ENCODE peak calls at places on chromosomes 4 and X, in ten cellular contexts. E, B, I, N, D, Z, F, C, P and X are unnamed samples.

GRCh38 chrX:9465380-9466114 is 689 bp downstream of the TBL1X start:
- DNase-seq in E (no peak), B (peak), I (no peak), N (peak), D (peak), Z (no peak), F (peak), C (peak), P (peak), X (no peak)

GRCh38 chr4:80611366-80611765 is 275.8 kb downstream of the CFAP299 start:
- DNase-seq in E (no peak), B (no peak), I (no peak), N (no peak), D (no peak), Z (no peak), F (no peak), C (no peak), P (no peak), X (no peak)

GRCh38 chrX:72492499-72492898 is 80.1 kb downstream of the HDAC8 start:
- DNase-seq in E (no peak), B (no peak), I (no peak), N (no peak), D (no peak), Z (no peak), F (no peak), C (no peak), P (no peak), X (no peak)

GRCh38 chrX:40058719-40059118 is 39.0 kb downstream of the BCOR start:
- DNase-seq in E (no peak), B (no peak), I (no peak), N (no peak), D (no peak), Z (no peak), F (no peak), C (peak), P (no peak), X (no peak)

GRCh38 chr4:108804648-108805273 is 41.9 kb upstream of the ETNPPL start:
- DNase-seq in E (no peak), B (no peak), I (no peak), N (no peak), D (no peak), Z (no peak), F (no peak), C (no peak), P (no peak), X (no peak)

GRCh38 chr4:13092702-13093101 is 391.4 kb downstream of the RAB28 start:
- DNase-seq in E (no peak), B (peak), I (no peak), N (no peak), D (no peak), Z (peak), F (no peak), C (no peak), P (no peak), X (no peak)

GRCh38 chr4:74772106-74772505 is 22.2 kb downstream of the BTC start:
- DNase-seq in E (no peak), B (no peak), I (no peak), N (no peak), D (no peak), Z (no peak), F (no peak), C (no peak), P (no peak), X (no peak)

GRCh38 chrX:1727531-1728027 is 112.7 kb downstream of the ASMT start:
- DNase-seq in E (no peak), B (no peak), I (no peak), N (no peak), D (no peak), Z (no peak), F (peak), C (no peak), P (no peak), X (no peak)

GRCh38 chrX:118823263-118824172 is at the start of gene ZCCHC12:
- DNase-seq in E (peak), B (peak), I (no peak), N (peak), D (peak), Z (peak), F (peak), C (peak), P (peak), X (no peak)

GRCh38 chr4:138609943-138610350 is 367.8 kb upstream of the SLC7A11 start:
- DNase-seq in E (peak), B (peak), I (no peak), N (no peak), D (no peak), Z (peak), F (no peak), C (no peak), P (no peak), X (peak)

GRCh38 chrX:14697453-14697852 is 168.1 kb downstream of the GLRA2 start:
- DNase-seq in E (peak), B (no peak), I (no peak), N (no peak), D (peak), Z (peak), F (peak), C (no peak), P (peak), X (peak)

GRCh38 chrX:40418413-40419195 is 162.2 kb upstream of the ATP6AP2 start:
- DNase-seq in E (no peak), B (no peak), I (no peak), N (no peak), D (no peak), Z (no peak), F (no peak), C (no peak), P (no peak), X (no peak)

GRCh38 chr4:7421356-7422097 is 13.2 kb downstream of the PSAPL1 start:
- DNase-seq in E (no peak), B (no peak), I (no peak), N (no peak), D (no peak), Z (no peak), F (no peak), C (peak), P (peak), X (no peak)

GRCh38 chrX:54494166-54494969 is 1.7 kb downstream of the FGD1 start:
- DNase-seq in E (no peak), B (no peak), I (no peak), N (no peak), D (no peak), Z (no peak), F (no peak), C (no peak), P (no peak), X (no peak)

GRCh38 chrX:108439434-108439883 is at the start of gene COL4A5:
- DNase-seq in E (peak), B (peak), I (peak), N (no peak), D (peak), Z (peak), F (peak), C (peak), P (no peak), X (peak)

GRCh38 chrX:97332963-97333362 is 449.3 kb downstream of the RPA4 start:
- DNase-seq in E (peak), B (no peak), I (no peak), N (no peak), D (no peak), Z (peak), F (no peak), C (no peak), P (no peak), X (no peak)

GRCh38 chr4:140930556-140930955 is 174.4 kb upstream of the TBC1D9 start:
- DNase-seq in E (no peak), B (no peak), I (no peak), N (no peak), D (no peak), Z (no peak), F (no peak), C (no peak), P (no peak), X (no peak)

GRCh38 chr4:108031427-108032083 is 41.9 kb downstream of the HADH start:
- DNase-seq in E (no peak), B (no peak), I (no peak), N (peak), D (no peak), Z (peak), F (peak), C (no peak), P (no peak), X (no peak)

GRCh38 chr4:73450398-73451004 is 14.5 kb downstream of the AFP start:
- DNase-seq in E (peak), B (no peak), I (no peak), N (no peak), D (peak), Z (peak), F (peak), C (no peak), P (no peak), X (no peak)

GRCh38 chrX:75229774-75230173 is 44.1 kb upstream of the UPRT start:
- DNase-seq in E (no peak), B (no peak), I (no peak), N (no peak), D (no peak), Z (no peak), F (no peak), C (no peak), P (no peak), X (no peak)

GRCh38 chr4:38663021-38663800 is 788 bp upstream of the KLF3 start:
- DNase-seq in E (peak), B (peak), I (no peak), N (no peak), D (no peak), Z (no peak), F (peak), C (no peak), P (no peak), X (no peak)

GRCh38 chr4:8185280-8185679 is 13.8 kb upstream of the SH3TC1 start:
- DNase-seq in E (peak), B (no peak), I (no peak), N (no peak), D (no peak), Z (peak), F (no peak), C (no peak), P (no peak), X (peak)

GRCh38 chrX:69314436-69315348 is 149.4 kb upstream of the PJA1 start:
- DNase-seq in E (no peak), B (peak), I (no peak), N (no peak), D (no peak), Z (no peak), F (no peak), C (no peak), P (peak), X (no peak)

GRCh38 chr4:107896158-107896645 is 35.1 kb upstream of the CYP2U1 start:
- DNase-seq in E (peak), B (no peak), I (peak), N (no peak), D (no peak), Z (peak), F (no peak), C (no peak), P (no peak), X (peak)

GRCh38 chr4:1377606-1378261 is 28.5 kb downstream of the NKX1-1 start:
- DNase-seq in E (no peak), B (no peak), I (no peak), N (no peak), D (peak), Z (no peak), F (no peak), C (peak), P (no peak), X (no peak)

GRCh38 chr4:84366111-84366510 is 133.0 kb downstream of the NKX6-1 start:
- DNase-seq in E (no peak), B (no peak), I (no peak), N (no peak), D (no peak), Z (no peak), F (no peak), C (no peak), P (no peak), X (no peak)

GRCh38 chrX:6384391-6384790 is 150.5 kb downstream of the VCX3A start:
- DNase-seq in E (no peak), B (no peak), I (no peak), N (no peak), D (no peak), Z (no peak), F (no peak), C (no peak), P (no peak), X (no peak)

GRCh38 chr4:8538703-8539567 is 41.3 kb upstream of the GPR78 start:
- DNase-seq in E (peak), B (no peak), I (no peak), N (no peak), D (peak), Z (peak), F (no peak), C (peak), P (no peak), X (no peak)

GRCh38 chr4:1567808-1568581 is 116.1 kb downstream of the FAM53A start:
- DNase-seq in E (no peak), B (no peak), I (no peak), N (peak), D (peak), Z (no peak), F (peak), C (peak), P (no peak), X (no peak)

GRCh38 chrX:71107762-71108360 is 1.3 kb upstream of the CXorf65 start:
- DNase-seq in E (no peak), B (no peak), I (no peak), N (peak), D (no peak), Z (no peak), F (no peak), C (no peak), P (no peak), X (no peak)

GRCh38 chr4:137203601-137204000 is 328.7 kb downstream of the PCDH18 start:
- DNase-seq in E (peak), B (no peak), I (no peak), N (no peak), D (no peak), Z (peak), F (no peak), C (no peak), P (no peak), X (peak)

GRCh38 chr4:118032691-118033090 is 1.6 kb upstream of the NDST3 start:
- DNase-seq in E (no peak), B (no peak), I (no peak), N (no peak), D (no peak), Z (peak), F (peak), C (no peak), P (peak), X (no peak)

GRCh38 chr4:16969696-16970135 is 71.3 kb upstream of the LDB2 start:
- DNase-seq in E (peak), B (no peak), I (no peak), N (no peak), D (peak), Z (peak), F (no peak), C (no peak), P (no peak), X (peak)

GRCh38 chrX:100413231-100413630 is 3.2 kb upstream of the PCDH19 start:
- DNase-seq in E (peak), B (peak), I (no peak), N (no peak), D (peak), Z (peak), F (peak), C (no peak), P (peak), X (peak)

GRCh38 chrX:120642871-120643270 is 13.0 kb upstream of the C1GALT1C1 start:
- DNase-seq in E (no peak), B (no peak), I (no peak), N (no peak), D (no peak), Z (no peak), F (no peak), C (no peak), P (no peak), X (no peak)

GRCh38 chrX:120653000-120653399 is 23.1 kb upstream of the C1GALT1C1 start:
- DNase-seq in E (no peak), B (no peak), I (no peak), N (no peak), D (no peak), Z (no peak), F (no peak), C (no peak), P (no peak), X (no peak)

GRCh38 chrX:120647127-120647526 is 17.3 kb upstream of the C1GALT1C1 start:
- DNase-seq in E (no peak), B (no peak), I (no peak), N (no peak), D (no peak), Z (no peak), F (no peak), C (no peak), P (no peak), X (no peak)
- TF ChIP-seq CTCF in E (no peak), B (no peak), I (no peak), N (no peak), D (no peak), Z (no peak), F (no peak), C (no peak), P (no peak), X (no peak)

DNA sequence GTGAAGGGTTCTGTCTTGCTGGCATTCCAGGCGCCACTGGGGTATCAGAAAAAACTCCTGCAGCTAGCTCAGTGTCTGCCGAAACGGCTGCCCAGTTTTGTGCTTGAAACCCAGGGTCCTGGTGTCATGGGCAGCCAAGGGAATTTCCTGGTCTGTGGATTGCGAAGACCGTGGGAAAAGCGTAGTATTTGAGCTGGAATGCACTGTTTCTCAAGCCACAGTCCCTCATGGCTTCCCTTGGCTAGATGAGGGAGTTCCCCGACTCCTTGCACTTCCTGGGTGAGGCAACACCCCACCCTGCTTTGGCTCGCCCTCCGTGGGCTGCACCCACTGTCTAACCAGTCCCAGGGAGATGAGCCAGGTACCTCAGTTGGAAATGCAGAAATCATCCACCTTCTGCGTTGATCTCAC is 40.1 kb downstream of the NOP14 start:
- DNase-seq in E (peak), B (no peak), I (no peak), N (no peak), D (no peak), Z (no peak), F (no peak), C (peak), P (no peak), X (no peak)
- H3K4me3 ChIP-seq in E (no peak), B (no peak), I (no peak), N (no peak), D (no peak), Z (no peak), F (peak), C (no peak), P (no peak), X (no peak)

GRCh38 chr4:148021706-148022105 is 289.8 kb downstream of the ARHGAP10 start:
- DNase-seq in E (no peak), B (no peak), I (no peak), N (no peak), D (no peak), Z (no peak), F (no peak), C (no peak), P (no peak), X (no peak)
- TF ChIP-seq CTCF in E (no peak), B (peak), I (no peak), N (peak), D (peak), Z (peak), F (no peak), C (no peak), P (peak), X (no peak)

GRCh38 chr4:92182736-92183407 is 120.9 kb upstream of the GRID2 start:
- DNase-seq in E (no peak), B (no peak), I (no peak), N (no peak), D (no peak), Z (no peak), F (no peak), C (no peak), P (peak), X (no peak)
- H3K4me3 ChIP-seq in E (no peak), B (no peak), I (no peak), N (no peak), D (no peak), Z (no peak), F (no peak), C (no peak), P (no peak), X (no peak)

GRCh38 chrX:43350935-43351334 is 305.2 kb upstream of the MAOA start:
- DNase-seq in E (no peak), B (no peak), I (no peak), N (no peak), D (no peak), Z (no peak), F (no peak), C (no peak), P (no peak), X (no peak)

GRCh38 chrX:43345166-43345565 is 310.9 kb upstream of the MAOA start:
- DNase-seq in E (no peak), B (no peak), I (no peak), N (no peak), D (no peak), Z (no peak), F (no peak), C (no peak), P (no peak), X (no peak)

GRCh38 chrX:43349363-43349762 is 306.7 kb upstream of the MAOA start:
- DNase-seq in E (peak), B (no peak), I (peak), N (no peak), D (no peak), Z (peak), F (peak), C (no peak), P (peak), X (no peak)
- TF ChIP-seq CTCF in E (peak), B (peak), I (peak), N (peak), D (peak), Z (peak), F (peak), C (peak), P (peak), X (peak)

GRCh38 chr4:76752911-76753494 is 144.9 kb downstream of the SOWAHB start:
- DNase-seq in E (peak), B (no peak), I (no peak), N (no peak), D (no peak), Z (peak), F (no peak), C (no peak), P (peak), X (peak)
- H3K4me3 ChIP-seq in E (peak), B (peak), I (no peak), N (no peak), D (no peak), Z (no peak), F (no peak), C (peak), P (no peak), X (no peak)

GRCh38 chr4:65580551-65580950 is 89.7 kb downstream of the EPHA5 start:
- DNase-seq in E (peak), B (no peak), I (no peak), N (no peak), D (no peak), Z (peak), F (peak), C (no peak), P (no peak), X (no peak)
- TF ChIP-seq CTCF in E (no peak), B (no peak), I (no peak), N (no peak), D (no peak), Z (no peak), F (peak), C (no peak), P (no peak), X (no peak)

DNA sequence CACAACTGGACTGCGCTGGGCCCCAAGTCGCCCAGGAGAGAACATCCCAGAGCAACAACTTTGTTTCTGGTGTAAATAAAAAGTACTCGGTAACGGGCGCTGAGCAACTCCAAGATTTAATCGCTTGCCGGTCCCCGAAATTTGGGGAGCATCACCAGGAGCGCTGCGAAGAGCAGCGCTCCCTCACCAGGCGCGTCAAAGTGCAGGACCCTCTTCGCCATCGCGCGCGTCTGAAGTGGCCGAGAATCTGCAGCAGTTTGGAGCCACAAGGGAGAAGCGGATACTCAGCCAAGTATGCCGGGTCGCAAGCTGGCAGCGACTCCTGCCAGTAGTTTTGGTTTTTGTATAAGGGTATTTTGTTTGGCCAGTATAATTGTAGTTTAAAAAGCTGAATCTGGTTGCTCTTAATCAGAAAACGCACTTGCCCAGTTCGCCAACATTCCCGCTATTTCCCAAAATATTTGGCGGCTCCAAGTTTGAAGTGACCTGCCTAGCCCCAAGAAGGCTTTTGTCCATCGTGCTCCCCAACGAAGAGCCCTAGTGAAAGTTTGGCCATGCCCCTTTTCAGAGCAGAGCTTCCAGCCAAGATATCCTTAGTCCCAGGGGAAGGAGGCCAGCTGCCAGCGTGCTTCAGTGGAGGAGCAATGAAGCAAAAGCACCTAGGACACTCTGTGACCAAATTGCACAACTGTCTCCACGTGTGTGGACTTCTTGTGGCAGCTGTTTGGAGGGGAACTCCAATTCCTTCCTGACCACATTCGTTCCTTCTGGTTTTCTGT is 557 bp upstream of the KDR start:
- DNase-seq in E (peak), B (no peak), I (no peak), N (no peak), D (peak), Z (peak), F (peak), C (no peak), P (peak), X (no peak)
- H3K4me3 ChIP-seq in E (peak), B (peak), I (peak), N (no peak), D (peak), Z (peak), F (peak), C (peak), P (peak), X (peak)

GRCh38 chr4:119170195-119170594 is 34.6 kb downstream of the MYOZ2 start:
- DNase-seq in E (no peak), B (no peak), I (no peak), N (no peak), D (no peak), Z (no peak), F (no peak), C (no peak), P (peak), X (no peak)
- TF ChIP-seq CTCF in E (peak), B (no peak), I (no peak), N (no peak), D (no peak), Z (no peak), F (peak), C (no peak), P (peak), X (no peak)